ENCODE peak calls at places on chromosomes 3 and 15, in nine cellular contexts. One of them, this sample, is unnamed.
A peak's percentile ranks its signal among the peaks of the same experiment; 100 is the strongest.

GRCh38 chr15:89654311-89654761 is 931 bp downstream of the KIF7 start:
- DNase-seq in stomach: no peak
- DNase-seq in WTC11: no peak
- DNase-seq in IMR-90: peak; percentile 36
- DNase-seq in T-cell: no peak
- DNase-seq in HEK293T: no peak
- DNase-seq in activated CD4-positive, alpha-beta T cell treated with anti-CD3 and anti-CD28 coated beads for 24 hours: no peak
- DNase-seq in CD14-positive monocyte: no peak
- DNase-seq in heart left ventricle: no peak
- DNase-seq in this sample: no peak

GRCh38 chr3:17039579-17039978 is 154.8 kb downstream of the PLCL2 start:
- DNase-seq in CD14-positive monocyte: no peak
- DNase-seq in HEK293T: no peak
- DNase-seq in WTC11: no peak
- DNase-seq in T-cell: no peak
- DNase-seq in IMR-90: peak; percentile 92
- DNase-seq in stomach: no peak
- DNase-seq in heart left ventricle: no peak
- DNase-seq in activated CD4-positive, alpha-beta T cell treated with anti-CD3 and anti-CD28 coated beads for 24 hours: no peak
- DNase-seq in this sample: no peak

GRCh38 chr15:63434567-63435219 is 53.0 kb upstream of the CA12 start:
- DNase-seq in stomach: no peak
- DNase-seq in activated CD4-positive, alpha-beta T cell treated with anti-CD3 and anti-CD28 coated beads for 24 hours: no peak
- DNase-seq in heart left ventricle: no peak
- DNase-seq in HEK293T: no peak
- DNase-seq in IMR-90: no peak
- DNase-seq in WTC11: no peak
- DNase-seq in T-cell: no peak
- DNase-seq in CD14-positive monocyte: no peak
- DNase-seq in this sample: no peak

GRCh38 chr15:89772933-89773583 is 3.1 kb upstream of the MESP2 start:
- DNase-seq in HEK293T: peak; percentile 52
- DNase-seq in heart left ventricle: no peak
- DNase-seq in activated CD4-positive, alpha-beta T cell treated with anti-CD3 and anti-CD28 coated beads for 24 hours: no peak
- DNase-seq in IMR-90: peak; percentile 65
- DNase-seq in CD14-positive monocyte: no peak
- DNase-seq in stomach: no peak
- DNase-seq in T-cell: no peak
- DNase-seq in WTC11: no peak
- DNase-seq in this sample: no peak

GRCh38 chr3:180375831-180376230 is 226.1 kb upstream of the TTC14 start:
- DNase-seq in CD14-positive monocyte: no peak
- DNase-seq in WTC11: no peak
- DNase-seq in HEK293T: no peak
- DNase-seq in stomach: no peak
- DNase-seq in T-cell: no peak
- DNase-seq in activated CD4-positive, alpha-beta T cell treated with anti-CD3 and anti-CD28 coated beads for 24 hours: no peak
- DNase-seq in IMR-90: no peak
- DNase-seq in heart left ventricle: no peak
- DNase-seq in this sample: no peak

GRCh38 chr3:52531636-52532516 is 1.8 kb downstream of the NT5DC2 start:
- DNase-seq in stomach: peak; percentile 25
- DNase-seq in T-cell: no peak
- DNase-seq in CD14-positive monocyte: no peak
- DNase-seq in activated CD4-positive, alpha-beta T cell treated with anti-CD3 and anti-CD28 coated beads for 24 hours: no peak
- DNase-seq in IMR-90: no peak
- DNase-seq in WTC11: no peak
- DNase-seq in heart left ventricle: no peak
- DNase-seq in HEK293T: no peak
- DNase-seq in this sample: no peak

GRCh38 chr3:178971614-178972013 is 100.0 kb downstream of the ZMAT3 start:
- DNase-seq in IMR-90: peak; percentile 18
- DNase-seq in heart left ventricle: no peak
- DNase-seq in T-cell: no peak
- DNase-seq in activated CD4-positive, alpha-beta T cell treated with anti-CD3 and anti-CD28 coated beads for 24 hours: no peak
- DNase-seq in stomach: no peak
- DNase-seq in WTC11: no peak
- DNase-seq in CD14-positive monocyte: no peak
- DNase-seq in HEK293T: no peak
- DNase-seq in this sample: no peak

GRCh38 chr3:195550723-195551122 is 7.6 kb upstream of the PPP1R2 start:
- DNase-seq in T-cell: no peak
- DNase-seq in stomach: no peak
- DNase-seq in IMR-90: no peak
- DNase-seq in HEK293T: no peak
- DNase-seq in heart left ventricle: no peak
- DNase-seq in WTC11: no peak
- DNase-seq in activated CD4-positive, alpha-beta T cell treated with anti-CD3 and anti-CD28 coated beads for 24 hours: no peak
- DNase-seq in CD14-positive monocyte: no peak
- DNase-seq in this sample: no peak

GRCh38 chr15:81061490-81062235 is 60.9 kb downstream of the TLNRD1 start:
- DNase-seq in HEK293T: no peak
- DNase-seq in stomach: no peak
- DNase-seq in heart left ventricle: no peak
- DNase-seq in CD14-positive monocyte: no peak
- DNase-seq in T-cell: no peak
- DNase-seq in IMR-90: peak; percentile 28
- DNase-seq in WTC11: no peak
- DNase-seq in activated CD4-positive, alpha-beta T cell treated with anti-CD3 and anti-CD28 coated beads for 24 hours: no peak
- DNase-seq in this sample: no peak

GRCh38 chr3:82240322-82240721 is 478.9 kb upstream of the GBE1 start:
- DNase-seq in IMR-90: no peak
- DNase-seq in WTC11: no peak
- DNase-seq in stomach: no peak
- DNase-seq in HEK293T: no peak
- DNase-seq in T-cell: no peak
- DNase-seq in CD14-positive monocyte: no peak
- DNase-seq in activated CD4-positive, alpha-beta T cell treated with anti-CD3 and anti-CD28 coated beads for 24 hours: no peak
- DNase-seq in heart left ventricle: no peak
- DNase-seq in this sample: no peak

GRCh38 chr3:177552051-177552450 is 354.8 kb upstream of the TBL1XR1 start:
- DNase-seq in T-cell: no peak
- DNase-seq in WTC11: no peak
- DNase-seq in activated CD4-positive, alpha-beta T cell treated with anti-CD3 and anti-CD28 coated beads for 24 hours: no peak
- DNase-seq in HEK293T: no peak
- DNase-seq in CD14-positive monocyte: no peak
- DNase-seq in heart left ventricle: no peak
- DNase-seq in IMR-90: no peak
- DNase-seq in stomach: no peak
- DNase-seq in this sample: no peak

GRCh38 chr3:48125026-48125704 is 63.1 kb downstream of the CDC25A start:
- DNase-seq in heart left ventricle: no peak
- DNase-seq in IMR-90: peak; percentile 91
- DNase-seq in CD14-positive monocyte: no peak
- DNase-seq in WTC11: no peak
- DNase-seq in T-cell: no peak
- DNase-seq in stomach: no peak
- DNase-seq in HEK293T: no peak
- DNase-seq in activated CD4-positive, alpha-beta T cell treated with anti-CD3 and anti-CD28 coated beads for 24 hours: no peak
- DNase-seq in this sample: no peak

GRCh38 chr3:40620151-40620550 is 95.4 kb downstream of the ZNF621 start:
- DNase-seq in IMR-90: no peak
- DNase-seq in HEK293T: no peak
- DNase-seq in heart left ventricle: no peak
- DNase-seq in T-cell: no peak
- DNase-seq in CD14-positive monocyte: no peak
- DNase-seq in activated CD4-positive, alpha-beta T cell treated with anti-CD3 and anti-CD28 coated beads for 24 hours: no peak
- DNase-seq in stomach: no peak
- DNase-seq in WTC11: no peak
- DNase-seq in this sample: no peak

GRCh38 chr3:11390411-11391171 is 118.4 kb downstream of the ATG7 start:
- DNase-seq in heart left ventricle: no peak
- DNase-seq in HEK293T: no peak
- DNase-seq in IMR-90: peak; percentile 8
- DNase-seq in activated CD4-positive, alpha-beta T cell treated with anti-CD3 and anti-CD28 coated beads for 24 hours: no peak
- DNase-seq in WTC11: no peak
- DNase-seq in CD14-positive monocyte: no peak
- DNase-seq in stomach: no peak
- DNase-seq in T-cell: no peak
- DNase-seq in this sample: no peak

GRCh38 chr15:69367231-69367630 is 46.9 kb upstream of the KIF23 start:
- DNase-seq in CD14-positive monocyte: no peak
- DNase-seq in T-cell: no peak
- DNase-seq in heart left ventricle: no peak
- DNase-seq in IMR-90: no peak
- DNase-seq in activated CD4-positive, alpha-beta T cell treated with anti-CD3 and anti-CD28 coated beads for 24 hours: no peak
- DNase-seq in stomach: no peak
- DNase-seq in WTC11: no peak
- DNase-seq in HEK293T: no peak
- DNase-seq in this sample: no peak

GRCh38 chr3:126081618-126082333 is 2.1 kb downstream of the SLC41A3 start:
- DNase-seq in activated CD4-positive, alpha-beta T cell treated with anti-CD3 and anti-CD28 coated beads for 24 hours: no peak
- DNase-seq in stomach: peak; percentile 38
- DNase-seq in HEK293T: peak; percentile 14
- DNase-seq in heart left ventricle: no peak
- DNase-seq in IMR-90: peak; percentile 43
- DNase-seq in CD14-positive monocyte: no peak
- DNase-seq in T-cell: no peak
- DNase-seq in WTC11: peak; percentile 32
- DNase-seq in this sample: no peak

GRCh38 chr3:179670311-179670710 is 17.5 kb downstream of the USP13 start:
- DNase-seq in CD14-positive monocyte: no peak
- DNase-seq in heart left ventricle: no peak
- DNase-seq in T-cell: no peak
- DNase-seq in HEK293T: no peak
- DNase-seq in IMR-90: no peak
- DNase-seq in activated CD4-positive, alpha-beta T cell treated with anti-CD3 and anti-CD28 coated beads for 24 hours: no peak
- DNase-seq in WTC11: no peak
- DNase-seq in stomach: no peak
- DNase-seq in this sample: no peak

GRCh38 chr3:31275038-31275562 is 257.6 kb upstream of the STT3B start:
- DNase-seq in CD14-positive monocyte: no peak
- DNase-seq in T-cell: no peak
- DNase-seq in stomach: peak; percentile 27
- DNase-seq in WTC11: no peak
- DNase-seq in IMR-90: peak; percentile 64
- DNase-seq in HEK293T: no peak
- DNase-seq in activated CD4-positive, alpha-beta T cell treated with anti-CD3 and anti-CD28 coated beads for 24 hours: no peak
- DNase-seq in heart left ventricle: no peak
- DNase-seq in this sample: no peak

GRCh38 chr15:59622289-59622688 is 10.7 kb downstream of the GCNT3 start:
- DNase-seq in stomach: peak; percentile 66
- DNase-seq in activated CD4-positive, alpha-beta T cell treated with anti-CD3 and anti-CD28 coated beads for 24 hours: no peak
- DNase-seq in IMR-90: peak; percentile 34
- DNase-seq in WTC11: peak; percentile 69
- DNase-seq in T-cell: no peak
- DNase-seq in heart left ventricle: no peak
- DNase-seq in CD14-positive monocyte: no peak
- DNase-seq in HEK293T: peak; percentile 66
- DNase-seq in this sample: no peak

GRCh38 chr15:99450896-99451358 is 114.9 kb upstream of the MEF2A start:
- DNase-seq in WTC11: no peak
- DNase-seq in heart left ventricle: peak; percentile 90
- DNase-seq in stomach: peak; percentile 46
- DNase-seq in HEK293T: no peak
- DNase-seq in T-cell: no peak
- DNase-seq in activated CD4-positive, alpha-beta T cell treated with anti-CD3 and anti-CD28 coated beads for 24 hours: no peak
- DNase-seq in CD14-positive monocyte: peak; percentile 66
- DNase-seq in IMR-90: no peak
- DNase-seq in this sample: no peak

GRCh38 chr15:25408929-25409328 is 29.9 kb downstream of the UBE3A start:
- DNase-seq in T-cell: no peak
- DNase-seq in HEK293T: no peak
- DNase-seq in activated CD4-positive, alpha-beta T cell treated with anti-CD3 and anti-CD28 coated beads for 24 hours: no peak
- DNase-seq in IMR-90: no peak
- DNase-seq in CD14-positive monocyte: no peak
- DNase-seq in stomach: no peak
- DNase-seq in WTC11: no peak
- DNase-seq in heart left ventricle: no peak
- DNase-seq in this sample: no peak

GRCh38 chr3:158713094-158713499 is 19.2 kb downstream of the RARRES1 start:
- DNase-seq in heart left ventricle: no peak
- DNase-seq in T-cell: no peak
- DNase-seq in WTC11: no peak
- DNase-seq in stomach: peak; percentile 78
- DNase-seq in IMR-90: no peak
- DNase-seq in CD14-positive monocyte: no peak
- DNase-seq in activated CD4-positive, alpha-beta T cell treated with anti-CD3 and anti-CD28 coated beads for 24 hours: no peak
- DNase-seq in HEK293T: no peak
- DNase-seq in this sample: no peak

GRCh38 chr15:57631386-57632110 is 39.8 kb downstream of the MYZAP start:
- DNase-seq in stomach: no peak
- DNase-seq in CD14-positive monocyte: no peak
- DNase-seq in HEK293T: no peak
- DNase-seq in T-cell: no peak
- DNase-seq in IMR-90: no peak
- DNase-seq in heart left ventricle: no peak
- DNase-seq in WTC11: no peak
- DNase-seq in activated CD4-positive, alpha-beta T cell treated with anti-CD3 and anti-CD28 coated beads for 24 hours: no peak
- DNase-seq in this sample: no peak

GRCh38 chr15:77840962-77841361 is 208.2 kb upstream of the LINGO1 start:
- DNase-seq in heart left ventricle: peak; percentile 12
- DNase-seq in T-cell: no peak
- DNase-seq in CD14-positive monocyte: peak; percentile 9
- DNase-seq in IMR-90: peak; percentile 80
- DNase-seq in WTC11: no peak
- DNase-seq in stomach: no peak
- DNase-seq in activated CD4-positive, alpha-beta T cell treated with anti-CD3 and anti-CD28 coated beads for 24 hours: no peak
- DNase-seq in HEK293T: no peak
- DNase-seq in this sample: no peak

GRCh38 chr15:51227967-51228783 is 110.2 kb downstream of the CYP19A1 start:
- DNase-seq in HEK293T: no peak
- DNase-seq in T-cell: no peak
- DNase-seq in heart left ventricle: no peak
- DNase-seq in stomach: no peak
- DNase-seq in IMR-90: peak; percentile 89
- DNase-seq in activated CD4-positive, alpha-beta T cell treated with anti-CD3 and anti-CD28 coated beads for 24 hours: peak; percentile 9
- DNase-seq in CD14-positive monocyte: peak; percentile 69
- DNase-seq in WTC11: no peak
- DNase-seq in this sample: peak; percentile 18

GRCh38 chr3:134527538-134528186 is 41.8 kb downstream of the CEP63 start:
- DNase-seq in T-cell: no peak
- DNase-seq in WTC11: no peak
- DNase-seq in heart left ventricle: no peak
- DNase-seq in CD14-positive monocyte: no peak
- DNase-seq in IMR-90: no peak
- DNase-seq in HEK293T: no peak
- DNase-seq in activated CD4-positive, alpha-beta T cell treated with anti-CD3 and anti-CD28 coated beads for 24 hours: no peak
- DNase-seq in stomach: no peak
- DNase-seq in this sample: no peak

GRCh38 chr3:53744351-53744750 is 101.9 kb downstream of the CHDH start:
- DNase-seq in IMR-90: no peak
- DNase-seq in CD14-positive monocyte: no peak
- DNase-seq in heart left ventricle: no peak
- DNase-seq in HEK293T: peak; percentile 28
- DNase-seq in activated CD4-positive, alpha-beta T cell treated with anti-CD3 and anti-CD28 coated beads for 24 hours: no peak
- DNase-seq in stomach: peak; percentile 62
- DNase-seq in WTC11: peak; percentile 49
- DNase-seq in T-cell: no peak
- DNase-seq in this sample: no peak

GRCh38 chr3:7545334-7545733 is 684.4 kb downstream of the GRM7 start:
- DNase-seq in CD14-positive monocyte: no peak
- DNase-seq in activated CD4-positive, alpha-beta T cell treated with anti-CD3 and anti-CD28 coated beads for 24 hours: no peak
- DNase-seq in stomach: no peak
- DNase-seq in T-cell: no peak
- DNase-seq in HEK293T: no peak
- DNase-seq in IMR-90: no peak
- DNase-seq in WTC11: no peak
- DNase-seq in heart left ventricle: no peak
- DNase-seq in this sample: no peak

GRCh38 chr3:111695584-111696213 is 100.6 kb upstream of the ZBED2 start:
- DNase-seq in T-cell: no peak
- DNase-seq in HEK293T: no peak
- DNase-seq in heart left ventricle: no peak
- DNase-seq in activated CD4-positive, alpha-beta T cell treated with anti-CD3 and anti-CD28 coated beads for 24 hours: no peak
- DNase-seq in stomach: no peak
- DNase-seq in WTC11: no peak
- DNase-seq in CD14-positive monocyte: no peak
- DNase-seq in IMR-90: peak; percentile 91
- DNase-seq in this sample: no peak

GRCh38 chr15:72285927-72286516 is 13.7 kb upstream of the PARP6 start:
- DNase-seq in stomach: peak; percentile 72
- DNase-seq in IMR-90: peak; percentile 14
- DNase-seq in CD14-positive monocyte: peak; percentile 57
- DNase-seq in HEK293T: peak; percentile 72
- DNase-seq in activated CD4-positive, alpha-beta T cell treated with anti-CD3 and anti-CD28 coated beads for 24 hours: peak; percentile 22
- DNase-seq in WTC11: peak; percentile 75
- DNase-seq in heart left ventricle: no peak
- DNase-seq in T-cell: peak; percentile 24
- DNase-seq in this sample: peak; percentile 27

GRCh38 chr3:73848173-73848751 is 223.5 kb upstream of the PDZRN3 start:
- DNase-seq in activated CD4-positive, alpha-beta T cell treated with anti-CD3 and anti-CD28 coated beads for 24 hours: no peak
- DNase-seq in stomach: no peak
- DNase-seq in T-cell: no peak
- DNase-seq in IMR-90: peak; percentile 51
- DNase-seq in CD14-positive monocyte: no peak
- DNase-seq in heart left ventricle: no peak
- DNase-seq in HEK293T: peak; percentile 25
- DNase-seq in WTC11: no peak
- DNase-seq in this sample: no peak